ENCODE peak calls at places on chromosomes 13 and 19, in ten cellular contexts. B is esophagus squamous epithelium, R is heart left ventricle, W is sigmoid colon, L is lower leg skin, P is transverse colon, J is adrenal gland, S is ovary, E is tibial nerve, G is thyroid gland. T is an unnamed sample.

GRCh38 chr13:28684257-28684656 is 25.3 kb downstream of the POMP start:
- DNase-seq in B (no peak), R (no peak), W (no peak), L (no peak), P (peak; percentile 25), J (no peak), S (no peak), E (no peak), G (no peak), T (no peak)

GRCh38 chr19:10226376-10227214 is 4.5 kb downstream of the S1PR2 start:
- DNase-seq in B (no peak), R (peak; percentile 89), W (peak; percentile 96), L (peak; percentile 87), P (peak; percentile 58), J (peak; percentile 35), S (peak; percentile 93), E (peak; percentile 72), G (peak; percentile 20), T (no peak)

GRCh38 chr19:50796128-50796633 is 6.0 kb downstream of the ACP4 start:
- DNase-seq in B (no peak), R (no peak), W (no peak), L (no peak), P (no peak), J (no peak), S (no peak), E (no peak), G (no peak), T (no peak)

GRCh38 chr13:44117351-44117750 is 237.6 kb downstream of the LACC1 start:
- DNase-seq in B (no peak), R (no peak), W (no peak), L (no peak), P (no peak), J (no peak), S (no peak), E (no peak), G (no peak), T (no peak)

GRCh38 chr19:50332264-50333038 is 3.3 kb upstream of the KCNC3 start:
- DNase-seq in B (no peak), R (peak; percentile 57), W (no peak), L (no peak), P (no peak), J (no peak), S (no peak), E (no peak), G (peak; percentile 79), T (no peak)

GRCh38 chr19:6822311-6822670 is 49.8 kb downstream of the VAV1 start:
- DNase-seq in B (no peak), R (no peak), W (no peak), L (no peak), P (no peak), J (no peak), S (no peak), E (no peak), G (no peak), T (no peak)

GRCh38 chr19:7505682-7506384 is 10.1 kb upstream of the ZNF358 start:
- DNase-seq in B (no peak), R (no peak), W (peak; percentile 64), L (no peak), P (peak; percentile 74), J (peak; percentile 63), S (peak; percentile 55), E (no peak), G (no peak), T (peak; percentile 84)

GRCh38 chr13:19332380-19332779 is 150.8 kb upstream of the TUBA3C start:
- DNase-seq in B (no peak), R (no peak), W (no peak), L (no peak), P (no peak), J (no peak), S (no peak), E (no peak), G (no peak), T (no peak)

GRCh38 chr19:17949956-17950309 is 17.0 kb upstream of the KCNN1 start:
- DNase-seq in B (no peak), R (no peak), W (no peak), L (no peak), P (no peak), J (no peak), S (no peak), E (no peak), G (no peak), T (peak; percentile 30)

GRCh38 chr19:17948474-17948966 is 15.7 kb downstream of the CCDC124 start:
- DNase-seq in B (no peak), R (no peak), W (no peak), L (no peak), P (no peak), J (no peak), S (no peak), E (no peak), G (peak; percentile 6), T (no peak)

GRCh38 chr19:17947815-17948473 is 15.1 kb downstream of the CCDC124 start:
- DNase-seq in B (peak; percentile 34), R (peak; percentile 94), W (peak; percentile 95), L (peak; percentile 84), P (peak; percentile 91), J (peak; percentile 92), S (peak; percentile 97), E (peak; percentile 68), G (peak; percentile 90), T (peak; percentile 98)

GRCh38 chr19:17948967-17949930 is 16.4 kb downstream of the CCDC124 start:
- DNase-seq in B (no peak), R (no peak), W (no peak), L (no peak), P (no peak), J (no peak), S (peak; percentile 60), E (no peak), G (no peak), T (no peak)

GRCh38 chr19:17946965-17947784 is 14.4 kb downstream of the CCDC124 start:
- DNase-seq in B (no peak), R (no peak), W (no peak), L (no peak), P (no peak), J (peak; percentile 25), S (no peak), E (no peak), G (no peak), T (peak; percentile 57)
- TF ChIP-seq POLR2A in B (no peak), R (no peak), W (no peak), L (no peak), P (no peak), J (no peak), S (no peak), E (no peak), G (no peak), T (no peak)

GRCh38 chr19:42196011-42197001 is 21.2 kb downstream of the DEDD2 start:
- DNase-seq in B (no peak), R (no peak), W (no peak), L (no peak), P (no peak), J (no peak), S (no peak), E (no peak), G (no peak), T (no peak)

GRCh38 chr19:42199440-42200115 is 17.9 kb downstream of the DEDD2 start:
- DNase-seq in B (no peak), R (peak; percentile 55), W (peak; percentile 76), L (peak; percentile 52), P (peak; percentile 53), J (no peak), S (no peak), E (no peak), G (no peak), T (no peak)

GRCh38 chr19:42197375-42197817 is 20.1 kb downstream of the DEDD2 start:
- DNase-seq in B (no peak), R (no peak), W (no peak), L (no peak), P (no peak), J (no peak), S (no peak), E (no peak), G (no peak), T (no peak)

GRCh38 chr19:42200116-42200740 is 17.2 kb downstream of the DEDD2 start:
- DNase-seq in B (no peak), R (no peak), W (no peak), L (no peak), P (no peak), J (no peak), S (no peak), E (no peak), G (no peak), T (no peak)

GRCh38 chr19:42198676-42199439 is 18.6 kb downstream of the DEDD2 start:
- DNase-seq in B (no peak), R (no peak), W (no peak), L (no peak), P (peak; percentile 72), J (no peak), S (no peak), E (no peak), G (peak; percentile 15), T (no peak)
- TF ChIP-seq POLR2A in B (no peak), R (no peak), W (no peak), L (no peak), P (no peak), J (no peak), S (no peak), E (no peak), G (no peak), T (no peak)

DNA sequence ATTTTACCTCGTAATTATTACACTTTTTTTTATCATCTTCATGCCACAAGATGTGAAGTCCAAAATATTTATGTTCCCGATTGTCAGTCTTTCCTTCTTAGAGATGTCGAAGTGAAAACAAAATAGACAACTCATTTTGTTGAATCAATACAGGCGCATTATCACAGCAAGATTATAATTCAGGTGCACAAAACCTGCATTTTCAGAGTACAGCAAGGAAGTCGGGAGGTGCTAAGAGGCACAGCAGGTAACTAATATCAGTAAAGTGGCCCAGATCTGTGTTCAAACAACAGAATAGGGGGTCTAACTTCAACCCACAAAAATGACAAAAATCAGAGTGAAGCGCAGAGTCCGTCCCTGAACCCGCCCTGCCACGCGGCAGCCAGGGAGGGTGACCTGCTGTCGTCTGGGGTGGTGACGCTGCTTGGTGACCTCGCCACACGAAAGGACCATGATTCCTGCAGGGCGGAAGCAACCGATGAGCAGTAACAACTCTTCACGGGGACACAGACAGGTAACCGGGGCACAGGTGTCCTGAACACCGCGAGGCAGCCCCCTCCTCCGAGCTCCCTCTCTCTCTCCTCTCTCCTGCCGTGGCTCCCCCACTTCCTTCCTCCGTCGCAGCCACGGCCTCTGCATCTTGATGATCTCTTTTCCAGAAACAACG is 50.9 kb upstream of the SPACA7 start:
- DNase-seq in B (no peak), R (no peak), W (no peak), L (no peak), P (no peak), J (no peak), S (no peak), E (no peak), G (no peak), T (no peak)
- TF ChIP-seq POLR2A in B (no peak), R (no peak), W (no peak), L (no peak), P (no peak), J (no peak), S (no peak), E (no peak), G (no peak), T (no peak)

GRCh38 chr19:38669532-38669931 is 22.1 kb downstream of the ACTN4 start:
- DNase-seq in B (no peak), R (no peak), W (no peak), L (no peak), P (no peak), J (no peak), S (no peak), E (no peak), G (no peak), T (no peak)

GRCh38 chr19:38674388-38675133 is 27.1 kb downstream of the ACTN4 start:
- DNase-seq in B (no peak), R (no peak), W (no peak), L (peak; percentile 63), P (no peak), J (peak; percentile 85), S (no peak), E (no peak), G (no peak), T (no peak)

GRCh38 chr19:38673030-38673429 is 25.6 kb downstream of the ACTN4 start:
- DNase-seq in B (no peak), R (no peak), W (no peak), L (no peak), P (no peak), J (no peak), S (no peak), E (no peak), G (no peak), T (no peak)

GRCh38 chr19:38670921-38671398 is 23.5 kb downstream of the ACTN4 start:
- DNase-seq in B (no peak), R (no peak), W (no peak), L (no peak), P (no peak), J (no peak), S (no peak), E (no peak), G (no peak), T (no peak)

GRCh38 chr19:38671654-38672053 is 24.2 kb downstream of the ACTN4 start:
- DNase-seq in B (no peak), R (no peak), W (no peak), L (no peak), P (no peak), J (no peak), S (no peak), E (no peak), G (no peak), T (no peak)
- TF ChIP-seq POLR2A in B (no peak), R (no peak), W (no peak), L (no peak), P (no peak), J (peak; percentile 34), S (no peak), E (no peak), G (no peak), T (no peak)

T was measured in H54.